ENCODE peak calls at places on chromosome 12, in nine cellular contexts. G, X, H, V, D, I, Z, J and W are unnamed samples.

GRCh38 chr12:89848732-89849131 is 140.1 kb upstream of the ATP2B1 start:
- DNase-seq in G (no peak), D (no peak), H (no peak), X (no peak), V (peak), Z (no peak), J (no peak), I (no peak), W (no peak)

GRCh38 chr12:8077207-8077606 is 4.9 kb upstream of the NECAP1 start:
- DNase-seq in H (no peak), G (peak), J (no peak), V (no peak), I (no peak), Z (no peak), X (no peak), D (no peak), W (no peak)

GRCh38 chr12:26062566-26062965 is 62.3 kb downstream of the BHLHE41 start:
- DNase-seq in I (no peak), G (peak), J (no peak), X (no peak), H (no peak), D (no peak), V (no peak), Z (peak), W (no peak)

GRCh38 chr12:115313929-115314328 is 630.0 kb upstream of the TBX3 start:
- DNase-seq in X (no peak), J (no peak), V (no peak), D (no peak), Z (peak), I (no peak), H (no peak), G (peak), W (no peak)

GRCh38 chr12:116130431-116130830 is 147.1 kb downstream of the MED13L start:
- DNase-seq in D (no peak), J (no peak), I (no peak), V (no peak), Z (peak), G (peak), H (no peak), X (no peak), W (no peak)

GRCh38 chr12:124277394-124278222 is 17.3 kb upstream of the RFLNA start:
- DNase-seq in X (no peak), I (no peak), H (no peak), J (no peak), G (no peak), Z (no peak), V (no peak), D (no peak), W (no peak)

GRCh38 chr12:95118788-95119179 is 45.4 kb upstream of the NR2C1 start:
- DNase-seq in X (no peak), D (no peak), G (peak), H (no peak), J (no peak), V (no peak), I (no peak), Z (no peak), W (no peak)

GRCh38 chr12:89453579-89453978 is 71.0 kb downstream of the GALNT4 start:
- DNase-seq in V (peak), I (no peak), G (peak), Z (peak), D (no peak), J (no peak), X (no peak), H (no peak), W (no peak)

GRCh38 chr12:67621112-67621511 is 27.4 kb upstream of the DYRK2 start:
- DNase-seq in G (peak), I (no peak), Z (no peak), X (no peak), J (no peak), V (no peak), H (no peak), D (no peak), W (no peak)

GRCh38 chr12:32901553-32901952 is 5.0 kb upstream of the PKP2 start:
- DNase-seq in Z (peak), J (no peak), D (no peak), I (no peak), V (no peak), H (no peak), G (no peak), X (no peak), W (no peak)

GRCh38 chr12:124172646-124173045 is 122.2 kb upstream of the RFLNA start:
- DNase-seq in X (no peak), H (no peak), Z (peak), I (no peak), D (no peak), G (no peak), J (no peak), V (no peak), W (no peak)

GRCh38 chr12:119005832-119006360 is 24.6 kb downstream of the SRRM4 start:
- DNase-seq in V (no peak), H (no peak), I (no peak), D (no peak), Z (no peak), X (no peak), G (no peak), J (no peak), W (no peak)

GRCh38 chr12:74794522-74794921 is 256.9 kb downstream of the ATXN7L3B start:
- DNase-seq in X (no peak), J (no peak), H (no peak), Z (no peak), I (no peak), V (no peak), D (no peak), G (no peak), W (no peak)

GRCh38 chr12:18084080-18084479 is 5.9 kb downstream of the RERGL start:
- DNase-seq in J (no peak), G (no peak), Z (no peak), D (no peak), V (no peak), X (no peak), H (no peak), I (no peak), W (no peak)

GRCh38 chr12:41014643-41015020 is 173.5 kb upstream of the PDZRN4 start:
- DNase-seq in D (no peak), X (no peak), I (no peak), H (no peak), G (peak), V (no peak), J (no peak), Z (no peak), W (no peak)

GRCh38 chr12:91331371-91331770 is 148.8 kb upstream of the DCN start:
- DNase-seq in D (no peak), I (no peak), J (no peak), X (no peak), G (peak), V (no peak), Z (no peak), H (no peak), W (no peak)

GRCh38 chr12:27055966-27056365 is 26.4 kb downstream of the C12orf71 start:
- DNase-seq in J (no peak), D (no peak), I (no peak), X (no peak), H (no peak), G (no peak), V (no peak), Z (no peak), W (no peak)

GRCh38 chr12:76375470-76375869 is 27.3 kb upstream of the BBS10 start:
- DNase-seq in Z (no peak), G (peak), J (no peak), X (no peak), D (no peak), V (no peak), I (no peak), H (no peak), W (no peak)

GRCh38 chr12:65922077-65922476 is 97.8 kb downstream of the HMGA2 start:
- DNase-seq in J (no peak), Z (no peak), H (no peak), X (no peak), I (no peak), G (no peak), D (no peak), V (no peak), W (no peak)

GRCh38 chr12:12684375-12685106 is 11.4 kb downstream of the GPR19 start:
- DNase-seq in Z (peak), G (peak), X (no peak), D (peak), V (peak), H (no peak), I (no peak), J (no peak), W (no peak)

GRCh38 chr12:113186033-113186365 is 478 bp downstream of the RITA1 start:
- DNase-seq in G (peak), Z (peak), I (no peak), H (no peak), D (no peak), V (no peak), X (no peak), J (no peak), W (no peak)

GRCh38 chr12:17215754-17216153 is 609.8 kb upstream of the LMO3 start:
- DNase-seq in H (no peak), Z (no peak), X (no peak), G (no peak), V (no peak), J (no peak), I (no peak), D (no peak), W (no peak)

GRCh38 chr12:107411792-107412535 is 273.6 kb upstream of the PWP1 start:
- DNase-seq in V (no peak), Z (peak), I (no peak), X (no peak), G (peak), J (no peak), D (no peak), H (no peak), W (no peak)

GRCh38 chr12:78121969-78122610 is 291.4 kb downstream of the NAV3 start:
- DNase-seq in V (no peak), D (no peak), H (no peak), X (no peak), Z (no peak), G (peak), J (no peak), I (peak), W (no peak)

GRCh38 chr12:106082216-106083175 is 56.3 kb downstream of the NUAK1 start:
- DNase-seq in J (no peak), G (no peak), V (no peak), H (no peak), Z (no peak), I (no peak), D (no peak), X (no peak), W (no peak)
- H3K4me3 ChIP-seq in J (no peak), G (no peak), V (no peak), H (no peak), Z (no peak), I (no peak), D (no peak), X (no peak), W (no peak)

GRCh38 chr12:49108958-49109404 is 1.7 kb downstream of the LMBR1L start:
- DNase-seq in J (no peak), H (no peak), I (no peak), D (no peak), G (peak), X (no peak), V (peak), Z (peak), W (peak)

GRCh38 chr12:49104822-49105221 is 5.8 kb downstream of the LMBR1L start:
- DNase-seq in J (no peak), I (no peak), Z (no peak), V (no peak), X (no peak), H (no peak), G (no peak), D (no peak), W (no peak)

GRCh38 chr12:49110191-49111155 is at the start of gene LMBR1L:
- DNase-seq in I (peak), D (peak), V (peak), Z (peak), G (peak), H (peak), J (peak), X (peak), W (peak)

GRCh38 chr12:49109631-49110172 is 945 bp downstream of the LMBR1L start:
- DNase-seq in G (no peak), Z (no peak), I (no peak), H (no peak), X (no peak), V (no peak), J (no peak), D (no peak), W (no peak)

GRCh38 chr12:49105504-49106120 is 5.0 kb downstream of the LMBR1L start:
- DNase-seq in D (no peak), G (peak), J (no peak), Z (peak), H (no peak), X (no peak), I (no peak), V (no peak), W (peak)
- H3K4me3 ChIP-seq in D (no peak), G (no peak), J (no peak), Z (no peak), H (no peak), X (no peak), I (no peak), V (no peak), W (no peak)

GRCh38 chr12:3200032-3200617 is 122.9 kb downstream of the TSPAN9 start:
- DNase-seq in D (peak), J (no peak), H (no peak), Z (peak), I (peak), G (peak), X (no peak), V (peak), W (peak)
- H3K4me3 ChIP-seq in D (peak), J (peak), H (peak), Z (peak), I (peak), G (peak), X (no peak), V (peak), W (peak)

DNA sequence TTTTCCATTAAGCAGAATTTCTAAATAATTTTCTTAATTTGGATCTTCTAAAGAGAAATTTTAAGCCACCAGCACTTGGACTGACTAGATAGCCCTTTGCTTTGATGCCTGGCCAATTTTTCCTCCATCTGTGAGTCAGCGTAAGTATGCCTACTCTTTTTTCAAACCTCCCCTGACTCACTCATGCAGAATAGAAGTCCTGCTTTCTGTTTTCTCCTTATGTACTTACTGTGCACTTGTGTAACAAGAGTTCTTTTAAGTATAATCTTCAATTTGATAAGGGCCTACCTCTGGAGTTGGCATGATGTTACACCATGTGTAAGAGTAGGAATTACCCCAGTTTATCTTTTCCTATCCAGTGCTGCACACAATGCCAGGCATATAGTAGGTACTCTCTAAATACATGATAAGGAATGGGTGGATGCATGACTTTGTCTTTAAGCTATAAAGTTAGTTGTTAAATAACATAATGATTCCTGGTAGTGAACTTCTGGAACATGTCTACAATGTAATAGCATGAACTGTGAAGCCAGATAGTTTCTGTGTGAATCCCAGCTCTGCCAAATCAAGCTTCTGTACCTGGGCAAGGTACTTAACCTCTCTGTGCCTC is 329.6 kb downstream of the TMTC2 start:
- DNase-seq in X (no peak), I (no peak), H (no peak), Z (peak), J (no peak), G (peak), V (peak), D (no peak), W (no peak)
- H3K4me3 ChIP-seq in X (no peak), I (no peak), H (no peak), Z (peak), J (peak), G (no peak), V (peak), D (no peak), W (peak)

GRCh38 chr12:110885152-110885840 is 35.1 kb downstream of the MYL2 start:
- DNase-seq in X (no peak), Z (no peak), J (no peak), D (peak), G (no peak), H (no peak), V (no peak), I (no peak), W (no peak)

GRCh38 chr12:110889361-110889760 is 31.0 kb downstream of the MYL2 start:
- DNase-seq in J (no peak), Z (no peak), I (no peak), D (no peak), H (no peak), G (no peak), V (no peak), X (no peak), W (no peak)

GRCh38 chr12:110883251-110883650 is 36.5 kb downstream of the CCDC63 start:
- DNase-seq in I (no peak), X (no peak), J (no peak), G (no peak), V (no peak), H (no peak), D (no peak), Z (no peak), W (no peak)

GRCh38 chr12:110893956-110894355 is 26.4 kb downstream of the MYL2 start:
- DNase-seq in I (no peak), D (no peak), Z (no peak), X (no peak), G (no peak), H (peak), V (no peak), J (no peak), W (no peak)

DNA sequence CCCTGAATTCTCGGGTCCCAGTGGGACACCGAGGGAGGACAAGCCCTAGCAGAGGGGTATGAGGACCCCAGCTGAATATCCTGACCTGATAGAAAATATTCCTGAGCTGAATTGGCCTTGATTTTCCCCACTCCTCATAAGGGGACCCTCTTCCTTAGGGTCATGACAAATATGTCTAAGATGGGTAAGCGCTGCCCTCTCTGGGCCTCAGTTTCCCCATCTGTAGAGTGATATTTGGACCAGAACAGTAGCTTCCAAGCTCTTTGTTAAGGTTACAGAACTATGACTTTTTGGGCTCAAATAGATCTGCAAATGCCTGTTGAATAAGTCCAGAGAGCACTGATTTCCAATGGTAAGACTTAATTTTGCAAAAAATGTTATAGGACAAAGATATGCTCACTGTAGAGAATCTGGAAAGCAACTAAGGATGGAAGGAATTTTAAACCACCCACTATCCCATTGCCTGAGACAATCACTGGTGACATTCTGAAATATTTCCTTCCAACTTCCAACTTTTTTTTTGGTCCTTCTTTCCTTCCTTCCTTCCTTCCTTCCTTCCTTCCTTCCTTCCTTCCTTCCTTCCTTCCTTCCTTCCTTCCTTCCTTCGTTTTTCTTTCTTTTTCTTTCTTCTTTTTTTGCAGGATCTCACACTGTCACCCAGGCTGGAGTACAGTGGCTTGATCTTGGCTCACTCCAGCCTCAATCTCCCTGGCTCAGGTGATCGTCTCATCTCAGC is 32.0 kb downstream of the MYL2 start:
- DNase-seq in D (no peak), H (no peak), Z (no peak), X (no peak), G (no peak), J (no peak), I (no peak), V (no peak), W (no peak)
- H3K4me3 ChIP-seq in D (no peak), H (peak), Z (no peak), X (no peak), G (no peak), J (peak), I (no peak), V (no peak), W (peak)